ENCODE peak calls at places on chromosome 12, in four cellular contexts. K is A549, Q is stomach, L is GM12878. C is an unnamed sample.

GRCh38 chr12:116164263-116164817 is 113.2 kb downstream of the MED13L start:
- DNase-seq in K (no peak), Q (no peak), L (no peak), C (no peak)

GRCh38 chr12:66552753-66553152 is 126.1 kb downstream of the GRIP1 start:
- DNase-seq in K (no peak), Q (no peak), L (no peak), C (no peak)

GRCh38 chr12:89469361-89469760 is 55.2 kb downstream of the GALNT4 start:
- DNase-seq in K (no peak), Q (no peak), L (no peak), C (no peak)

GRCh38 chr12:12331896-12332295 is 18.1 kb downstream of the MANSC1 start:
- DNase-seq in K (no peak), Q (no peak), L (no peak), C (peak)

GRCh38 chr12:46507766-46508165 is 135.2 kb upstream of the SLC38A2 start:
- DNase-seq in K (no peak), Q (no peak), L (no peak), C (no peak)

GRCh38 chr12:57868211-57868610 is 21.7 kb upstream of the CTDSP2 start:
- DNase-seq in K (no peak), Q (no peak), L (no peak), C (no peak)

GRCh38 chr12:50597200-50598195 is 92.7 kb downstream of the DIP2B start:
- DNase-seq in K (peak), Q (peak), L (peak), C (no peak)

GRCh38 chr12:121038861-121039654 is at the start of gene OASL:
- DNase-seq in K (no peak), Q (peak), L (peak), C (no peak)

GRCh38 chr12:64669270-64669842 is 59.1 kb downstream of the RASSF3 start:
- DNase-seq in K (no peak), Q (peak), L (peak), C (peak)

GRCh38 chr12:104387190-104387589 is 69.6 kb upstream of the CHST11 start:
- DNase-seq in K (no peak), Q (no peak), L (no peak), C (no peak)

GRCh38 chr12:6790496-6791150 is 1.3 kb downstream of the CD4 start:
- DNase-seq in K (no peak), Q (no peak), L (no peak), C (no peak)

DNA sequence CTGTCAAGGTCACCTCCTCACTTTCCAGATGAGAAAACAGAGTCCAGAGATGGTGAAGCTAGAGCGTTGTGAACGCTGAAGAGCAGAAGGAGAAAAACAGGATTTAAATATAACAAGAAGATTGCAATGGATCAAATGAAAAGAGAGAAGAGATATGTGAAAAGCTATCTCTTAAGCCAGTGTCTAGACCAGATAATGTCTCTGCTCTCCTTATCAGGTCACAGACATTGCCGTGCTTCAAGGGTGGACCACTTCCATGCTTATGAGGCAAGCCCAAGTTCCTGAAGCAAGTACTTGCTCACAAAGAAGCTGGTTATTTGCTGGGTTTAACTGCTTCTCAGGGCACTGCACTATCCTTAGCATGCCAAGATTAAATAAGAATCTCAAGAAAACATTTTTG is 31.6 kb upstream of the FRS2 start:
- DNase-seq in K (no peak), Q (no peak), L (no peak), C (no peak)
- TF ChIP-seq EP300 in K (no peak), Q (no peak), L (no peak), C (no peak)

GRCh38 chr12:16437281-16437816 is 89.9 kb downstream of the MGST1 start:
- DNase-seq in K (no peak), Q (no peak), L (no peak), C (no peak)
- TF ChIP-seq EP300 in K (no peak), Q (no peak), L (no peak), C (no peak)

GRCh38 chr12:100437038-100437841 is 36.4 kb upstream of the NR1H4 start:
- DNase-seq in K (no peak), Q (no peak), L (no peak), C (no peak)
- TF ChIP-seq EP300 in K (no peak), Q (no peak), L (no peak), C (no peak)

GRCh38 chr12:122283680-122284079 is 17.4 kb upstream of the VPS33A start:
- DNase-seq in K (no peak), Q (no peak), L (no peak), C (no peak)
- TF ChIP-seq EP300 in K (no peak), Q (no peak), L (no peak), C (no peak)

DNA sequence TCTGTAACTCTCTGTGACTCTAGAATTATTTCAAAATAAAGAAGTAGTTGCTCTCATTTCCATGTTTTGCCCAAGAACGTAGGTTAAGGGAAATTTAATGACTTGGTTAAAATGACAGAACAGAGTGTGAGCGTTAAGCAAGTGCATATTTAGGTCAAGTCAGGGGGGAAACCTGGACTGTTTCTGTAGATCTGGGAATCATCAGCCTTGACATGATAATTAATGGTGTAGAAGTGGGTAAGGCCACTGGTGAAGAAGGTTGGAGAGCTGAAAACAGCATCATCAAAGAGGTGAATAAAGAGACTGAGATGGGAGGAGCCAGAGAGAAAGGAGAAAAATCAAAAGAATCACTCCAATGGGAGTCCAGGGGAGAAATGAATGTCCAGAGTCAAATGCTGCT is 49.4 kb upstream of the STK38L start:
- DNase-seq in K (no peak), Q (no peak), L (no peak), C (no peak)
- TF ChIP-seq EP300 in K (no peak), Q (no peak), L (no peak), C (no peak)

GRCh38 chr12:108079731-108080130 is 49.4 kb upstream of the WSCD2 start:
- DNase-seq in K (no peak), Q (no peak), L (no peak), C (no peak)
- TF ChIP-seq EP300 in K (no peak), Q (no peak), L (no peak), C (no peak)

C was measured in upper lobe of left lung.